ENCODE peak calls at places on chromosomes 1 and 21, in seven cellular contexts. F is transverse colon, A is prostate gland, E is ovary, Q is IMR-90, T is heart left ventricle, K is sigmoid colon. X is an unnamed sample. For H3K4me1, the result is how much of the 10 kb centered on the place peaks cover.

GRCh38 chr1:119147626-119148180 is 7.2 kb upstream of the WARS2 start:
- DNase-seq in E (no peak), Q (peak), F (no peak), A (no peak), K (no peak), T (no peak), X (no peak)

GRCh38 chr1:112637257-112638108 is 17.9 kb downstream of the CAPZA1 start:
- DNase-seq in E (no peak), Q (peak), F (no peak), A (no peak), K (no peak), T (no peak), X (no peak)

GRCh38 chr1:71693581-71693980 is 588.8 kb downstream of the NEGR1 start:
- DNase-seq in E (no peak), T (no peak), Q (no peak), F (no peak), A (no peak), K (no peak), X (no peak)

GRCh38 chr1:151638074-151638775 is 26.4 kb downstream of the SNX27 start:
- DNase-seq in K (no peak), F (no peak), T (no peak), E (no peak), Q (no peak), A (no peak), X (no peak)

GRCh38 chr1:213603087-213603486 is 384.7 kb upstream of the PROX1 start:
- DNase-seq in Q (no peak), T (no peak), K (no peak), E (no peak), A (no peak), F (no peak), X (no peak)

GRCh38 chr1:160251687-160252526 is 10.4 kb downstream of the DCAF8 start:
- DNase-seq in T (peak), Q (peak), F (peak), A (peak), E (peak), K (peak), X (peak)

GRCh38 chr1:6260961-6261614 is at the start of gene GPR153:
- DNase-seq in A (no peak), K (peak), E (peak), Q (no peak), T (peak), F (peak), X (peak)

GRCh38 chr1:209397910-209398309 is 185.6 kb upstream of the CAMK1G start:
- DNase-seq in K (no peak), A (no peak), Q (no peak), E (no peak), F (no peak), T (no peak), X (no peak)

GRCh38 chr1:94530373-94530878 is 11.1 kb downstream of the F3 start:
- DNase-seq in Q (no peak), A (no peak), E (no peak), K (no peak), F (no peak), T (no peak), X (no peak)

GRCh38 chr1:149849947-149850360 is 49.4 kb upstream of the BOLA1 start:
- DNase-seq in F (no peak), T (no peak), K (no peak), Q (no peak), E (peak), A (peak), X (no peak)

GRCh38 chr1:230754831-230755230 is 7.6 kb downstream of the CAPN9 start:
- DNase-seq in K (no peak), T (peak), Q (peak), E (no peak), F (no peak), A (peak), X (no peak)

GRCh38 chr1:25520446-25521061 is 22.9 kb upstream of the LDLRAP1 start:
- DNase-seq in F (peak), T (peak), K (peak), E (peak), Q (peak), A (peak), X (peak)

GRCh38 chr1:100921110-100921706 is 25.3 kb downstream of the SLC30A7 start:
- DNase-seq in K (no peak), E (no peak), A (peak), T (no peak), Q (peak), F (no peak), X (no peak)

GRCh38 chr1:4172659-4173599 is 272.9 kb upstream of the C1orf174 start:
- DNase-seq in T (no peak), F (no peak), A (no peak), E (peak), K (peak), Q (no peak), X (peak)

GRCh38 chr1:20499718-20500117 is 8.2 kb downstream of the MUL1 start:
- DNase-seq in E (no peak), K (no peak), F (no peak), A (no peak), Q (no peak), T (no peak), X (no peak)

GRCh38 chr1:63916485-63917360 is 142.9 kb downstream of the ROR1 start:
- DNase-seq in T (no peak), K (no peak), A (no peak), F (no peak), Q (no peak), E (no peak), X (peak)

GRCh38 chr1:245437401-245437800 is 282.6 kb downstream of the KIF26B start:
- DNase-seq in E (no peak), T (no peak), Q (no peak), A (no peak), F (no peak), K (no peak), X (no peak)

GRCh38 chr1:238258510-238258909 is 367.8 kb upstream of the ZP4 start:
- DNase-seq in Q (no peak), A (no peak), E (no peak), F (no peak), K (no peak), T (no peak), X (no peak)

GRCh38 chr1:5949074-5949760 is 43.0 kb downstream of the NPHP4 start:
- DNase-seq in K (no peak), T (no peak), A (no peak), E (peak), Q (no peak), F (no peak), X (no peak)

GRCh38 chr21:33670076-33670475 is 27.8 kb downstream of the ITSN1 start:
- DNase-seq in F (no peak), K (no peak), A (no peak), T (no peak), E (no peak), Q (peak), X (no peak)

GRCh38 chr21:44548922-44549321 is 2.4 kb downstream of the KRTAP10-2 start:
- DNase-seq in T (no peak), F (no peak), Q (no peak), A (no peak), E (no peak), K (no peak), X (no peak)

GRCh38 chr1:89989791-89990190 is 5.1 kb upstream of the ZNF326 start:
- DNase-seq in F (peak), E (no peak), A (no peak), T (no peak), Q (no peak), K (no peak), X (no peak)

GRCh38 chr1:231554969-231555368 is 26.5 kb downstream of the TSNAX start:
- DNase-seq in T (no peak), Q (no peak), A (no peak), K (no peak), E (no peak), F (no peak), X (no peak)

GRCh38 chr1:204507317-204508105 is 8.7 kb upstream of the MDM4 start:
- DNase-seq in F (no peak), K (no peak), T (no peak), Q (peak), E (peak), A (no peak), X (no peak)

GRCh38 chr21:22791986-22792560 is 1793.9 kb downstream of the NCAM2 start:
- DNase-seq in K (no peak), A (peak), Q (peak), T (no peak), F (no peak), E (no peak), X (peak)

GRCh38 chr1:46210561-46210960 is 7.4 kb downstream of the LURAP1 start:
- DNase-seq in Q (no peak), T (no peak), F (no peak), K (no peak), E (no peak), A (no peak), X (no peak)

GRCh38 chr1:180241716-180242544 is 11.9 kb downstream of the LHX4 start:
- DNase-seq in F (no peak), A (no peak), K (no peak), Q (peak), E (no peak), T (no peak), X (no peak)

GRCh38 chr1:200435200-200435780 is 25.5 kb upstream of the ZNF281 start:
- DNase-seq in T (no peak), Q (peak), A (no peak), K (no peak), F (no peak), E (no peak), X (no peak)

GRCh38 chr1:110677526-110677925 is 2.8 kb upstream of the KCNA3 start:
- DNase-seq in K (no peak), F (no peak), A (no peak), Q (no peak), E (no peak), T (no peak), X (no peak)

GRCh38 chr1:219391297-219391696 is 217.6 kb downstream of the LYPLAL1 start:
- DNase-seq in Q (no peak), K (no peak), E (no peak), T (no peak), A (no peak), F (no peak), X (no peak)

GRCh38 chr1:220696863-220697231 is 6.7 kb downstream of the C1orf115 start:
- DNase-seq in Q (peak), K (no peak), T (no peak), E (no peak), A (no peak), F (no peak), X (no peak)

GRCh38 chr1:228374711-228375577 is 31.7 kb downstream of the TRIM11 start:
- DNase-seq in K (peak), T (peak), F (peak), E (peak), A (peak), Q (peak), X (peak)

GRCh38 chr1:7060826-7061225 is 275.6 kb downstream of the CAMTA1 start:
- DNase-seq in K (no peak), E (no peak), Q (no peak), T (no peak), F (no peak), A (no peak), X (no peak)

GRCh38 chr1:27342778-27343638 is 1.2 kb downstream of the SYTL1 start:
- DNase-seq in E (no peak), A (peak), K (no peak), T (peak), Q (no peak), F (peak), X (peak)

GRCh38 chr1:24327886-24328285 is 8.7 kb downstream of the GRHL3 start:
- DNase-seq in E (no peak), F (no peak), A (no peak), T (no peak), Q (peak), K (no peak), X (no peak)

GRCh38 chr1:183753464-183753891 is 51.4 kb upstream of the RGL1 start:
- DNase-seq in A (no peak), Q (no peak), F (no peak), E (no peak), K (no peak), T (no peak), X (no peak)

GRCh38 chr1:95132762-95133161 is 15.6 kb downstream of the TLCD4 start:
- DNase-seq in K (no peak), A (no peak), E (no peak), F (no peak), Q (no peak), T (no peak), X (no peak)

GRCh38 chr1:162992945-162993344 is 76.2 kb upstream of the RGS4 start:
- DNase-seq in F (no peak), A (no peak), Q (no peak), K (no peak), T (no peak), E (no peak), X (no peak)

GRCh38 chr1:175192630-175193338 is at the start of gene KIAA0040:
- DNase-seq in F (peak), K (peak), Q (no peak), E (peak), T (peak), A (peak), X (peak)
- TF ChIP-seq POLR2A in F (peak), K (no peak), Q (no peak), E (no peak), T (no peak), A (peak), X (peak)

GRCh38 chr1:44842763-44843655 is at the start of gene PTCH2:
- DNase-seq in Q (peak), K (peak), F (peak), E (peak), A (peak), T (peak), X (peak)

GRCh38 chr1:44849575-44850132 is 6.6 kb upstream of the PTCH2 start:
- DNase-seq in F (no peak), T (no peak), Q (peak), K (no peak), A (no peak), E (no peak), X (no peak)

GRCh38 chr1:44851308-44851707 is 8.3 kb upstream of the PTCH2 start:
- DNase-seq in Q (no peak), T (no peak), K (no peak), A (no peak), E (no peak), F (no peak), X (no peak)

GRCh38 chr1:44848456-44849181 is 5.6 kb upstream of the PTCH2 start:
- DNase-seq in K (no peak), Q (no peak), F (no peak), A (no peak), E (no peak), T (peak), X (no peak)

GRCh38 chr1:44847786-44848185 is 4.7 kb upstream of the PTCH2 start:
- DNase-seq in F (no peak), E (no peak), K (no peak), A (no peak), Q (no peak), T (no peak), X (no peak)
- H3K27ac ChIP-seq in F (no peak), E (peak), K (no peak), A (no peak), Q (no peak), T (no peak), X (no peak)

GRCh38 chr1:153545067-153546055 is at the start of gene S100A4:
- DNase-seq in A (peak), E (peak), T (peak), Q (peak), K (peak), F (peak), X (peak)
- H3K4me1 ChIP-seq in A (under half), E (under half), T (under half), Q (under half), K (half or more), F (half or more), X (under half)

GRCh38 chr21:37208056-37208705 is 59.0 kb downstream of the VPS26C start:
- DNase-seq in E (no peak), K (no peak), Q (no peak), A (peak), T (peak), F (peak), X (peak)

GRCh38 chr21:37210017-37210593 is 57.0 kb downstream of the VPS26C start:
- DNase-seq in F (no peak), E (no peak), T (no peak), A (no peak), Q (no peak), K (no peak), X (no peak)

GRCh38 chr21:37210799-37211198 is 56.3 kb downstream of the VPS26C start:
- DNase-seq in K (no peak), T (no peak), A (no peak), E (no peak), Q (no peak), F (no peak), X (no peak)

GRCh38 chr21:37207441-37208009 is 59.6 kb downstream of the VPS26C start:
- DNase-seq in A (peak), K (no peak), E (no peak), Q (no peak), T (peak), F (peak), X (peak)

DNA sequence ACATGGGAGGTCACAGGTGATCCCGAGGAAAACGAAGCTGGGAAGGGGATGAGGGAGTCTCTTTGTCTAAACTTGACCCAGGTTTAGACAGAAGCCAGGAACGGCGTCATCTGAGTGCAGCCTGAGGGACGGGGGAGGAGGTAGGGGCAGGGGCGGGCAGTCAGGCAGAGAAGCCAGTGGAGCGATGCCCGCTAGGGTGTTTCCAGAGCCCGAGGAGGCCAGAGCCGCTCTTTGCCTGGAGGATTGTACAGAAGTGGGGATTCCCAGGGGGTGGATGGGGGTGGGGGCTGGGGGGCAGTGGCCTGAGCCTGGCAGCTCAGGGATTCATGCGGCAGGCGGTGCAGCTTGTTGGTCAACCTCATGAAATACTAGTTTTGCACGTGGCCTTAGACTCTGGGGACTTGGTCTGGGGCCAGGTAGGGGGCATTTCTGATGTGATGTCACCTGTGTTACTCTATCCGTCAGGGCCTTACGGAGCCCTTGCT is 58.4 kb downstream of the VPS26C start:
- DNase-seq in T (no peak), A (no peak), K (no peak), Q (no peak), F (no peak), E (no peak), X (peak)
- TF ChIP-seq POLR2A in T (no peak), A (no peak), K (no peak), Q (no peak), F (no peak), E (no peak), X (no peak)

X was measured in body of pancreas.